ENCODE peak calls at places on chromosomes 5 and 9, in five cellular contexts. T is spleen, I is sigmoid colon, J is SK-N-SH, U is upper lobe of left lung. C is an unnamed sample.

GRCh38 chr5:113163328-113163727 is 186.7 kb downstream of the DCP2 start:
- DNase-seq in T (no peak), I (no peak), J (no peak), U (no peak), C (no peak)

GRCh38 chr9:85178486-85178885 is 509.0 kb downstream of the NTRK2 start:
- DNase-seq in T (no peak), I (no peak), J (no peak), U (no peak), C (no peak)

GRCh38 chr9:37971107-37971459 is 67.2 kb upstream of the SLC25A51 start:
- DNase-seq in T (peak), I (no peak), J (no peak), U (no peak), C (no peak)

GRCh38 chr5:12023614-12024241 is 119.5 kb upstream of the CTNND2 start:
- DNase-seq in T (no peak), I (no peak), J (peak), U (no peak), C (no peak)

GRCh38 chr9:128190516-128191405 is 611 bp downstream of the CIZ1 start:
- DNase-seq in T (no peak), I (no peak), J (no peak), U (peak), C (no peak)

GRCh38 chr9:118522093-118523028 is 818.2 kb downstream of the TLR4 start:
- DNase-seq in T (no peak), I (no peak), J (peak), U (peak), C (no peak)

GRCh38 chr9:95089916-95090791 is 227.4 kb downstream of the FANCC start:
- DNase-seq in T (peak), I (peak), J (peak), U (no peak), C (peak)

GRCh38 chr9:76020654-76021053 is 130.2 kb downstream of the PCSK5 start:
- DNase-seq in T (no peak), I (no peak), J (no peak), U (no peak), C (no peak)

GRCh38 chr9:101536938-101537337 is 3.3 kb downstream of the RNF20 start:
- DNase-seq in T (no peak), I (no peak), J (no peak), U (no peak), C (no peak)

GRCh38 chr5:132259061-132259851 is 1.8 kb downstream of the PDLIM4 start:
- DNase-seq in T (peak), I (peak), J (peak), U (peak), C (peak)
- H3K27ac ChIP-seq in T (peak), I (peak), J (peak), U (peak), C (peak)

DNA sequence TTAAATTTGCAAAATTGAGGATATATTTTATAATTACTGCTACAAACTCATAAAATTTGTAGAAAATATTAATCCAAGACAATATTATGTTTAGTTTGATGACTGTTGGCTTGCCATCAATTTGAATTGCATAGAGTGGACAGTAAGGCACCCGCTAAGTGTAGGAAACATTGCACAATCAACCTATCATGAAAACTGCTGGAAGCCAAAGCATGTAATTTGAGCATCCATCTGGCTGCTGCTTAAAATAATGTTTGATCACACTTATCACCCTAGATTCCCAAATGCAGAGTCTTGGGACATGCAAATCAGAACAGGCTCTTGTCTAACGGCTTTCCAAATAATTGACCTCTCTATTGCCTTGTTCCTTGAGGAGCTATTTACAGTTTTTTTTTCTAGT is 342.0 kb downstream of the PRR16 start:
- DNase-seq in T (no peak), I (no peak), J (no peak), U (no peak), C (no peak)
- TF ChIP-seq POLR2AphosphoS5 in T (no peak), I (no peak), J (no peak), U (no peak), C (no peak)

GRCh38 chr9:121881920-121882500 is 211.1 kb downstream of the TTLL11 start:
- DNase-seq in T (no peak), I (no peak), J (no peak), U (no peak), C (no peak)
- H3K27ac ChIP-seq in T (no peak), I (no peak), J (peak), U (no peak), C (no peak)

DNA sequence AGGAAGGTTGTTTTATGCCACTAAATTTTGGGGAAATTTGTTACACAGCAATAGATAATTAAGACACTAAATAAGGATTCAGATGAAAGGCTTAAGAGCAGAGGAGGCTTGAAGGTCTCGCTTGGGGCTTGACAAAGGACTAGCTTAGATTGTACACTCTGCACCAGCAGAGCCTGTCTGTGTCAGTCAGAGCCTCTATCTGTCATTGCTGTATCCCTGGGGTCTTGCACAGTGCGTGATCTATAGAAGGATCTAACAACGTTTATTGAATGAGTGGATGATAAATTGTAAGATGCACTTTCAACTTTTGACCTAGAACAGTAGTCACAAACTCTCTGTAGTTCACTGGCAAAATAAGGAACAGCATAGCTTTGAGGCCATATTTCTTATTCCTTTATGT is 173.4 kb downstream of the ENTREP1 start:
- DNase-seq in T (no peak), I (no peak), J (no peak), U (no peak), C (no peak)
- TF ChIP-seq POLR2AphosphoS5 in T (no peak), I (no peak), J (no peak), U (no peak), C (no peak)

GRCh38 chr9:19935422-19935821 is 146.6 kb upstream of the SLC24A2 start:
- DNase-seq in T (no peak), I (no peak), J (no peak), U (no peak), C (no peak)

GRCh38 chr9:19936598-19936997 is 147.8 kb upstream of the SLC24A2 start:
- DNase-seq in T (no peak), I (no peak), J (no peak), U (no peak), C (no peak)

GRCh38 chr9:19931066-19931465 is 142.2 kb upstream of the SLC24A2 start:
- DNase-seq in T (no peak), I (no peak), J (no peak), U (no peak), C (no peak)

GRCh38 chr9:19937121-19937520 is 148.3 kb upstream of the SLC24A2 start:
- DNase-seq in T (no peak), I (no peak), J (no peak), U (no peak), C (no peak)

DNA sequence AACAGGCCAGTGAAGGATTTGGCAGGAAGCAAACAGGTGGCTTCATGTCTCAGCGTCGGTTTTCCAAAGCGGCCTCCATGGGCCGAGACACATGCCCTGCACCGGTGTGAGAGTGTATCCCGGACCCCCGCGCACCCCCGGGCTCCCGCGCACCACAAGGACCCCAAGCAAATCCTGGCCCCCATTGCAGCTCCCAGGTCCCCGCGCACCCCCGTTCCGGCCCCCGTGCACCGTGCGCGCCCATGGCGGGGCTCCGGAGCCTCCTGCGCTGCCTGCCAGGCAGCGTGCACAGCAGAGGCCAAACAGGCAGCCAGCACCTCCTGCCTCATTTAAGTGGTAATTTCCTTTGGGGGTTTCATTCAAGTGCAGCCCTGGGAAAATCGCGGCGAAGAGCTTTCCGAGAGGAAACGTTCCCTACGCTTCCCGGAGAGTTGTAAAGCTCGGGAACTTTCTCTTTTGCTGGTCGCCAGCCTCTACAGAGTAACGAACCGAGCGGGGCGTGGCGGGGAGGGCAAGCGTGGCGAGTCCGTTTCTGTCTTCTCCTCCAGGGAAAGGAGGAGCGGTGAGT is 145.5 kb upstream of the SLC24A2 start:
- DNase-seq in T (no peak), I (no peak), J (no peak), U (no peak), C (peak)
- H3K27ac ChIP-seq in T (no peak), I (no peak), J (no peak), U (no peak), C (no peak)

DNA sequence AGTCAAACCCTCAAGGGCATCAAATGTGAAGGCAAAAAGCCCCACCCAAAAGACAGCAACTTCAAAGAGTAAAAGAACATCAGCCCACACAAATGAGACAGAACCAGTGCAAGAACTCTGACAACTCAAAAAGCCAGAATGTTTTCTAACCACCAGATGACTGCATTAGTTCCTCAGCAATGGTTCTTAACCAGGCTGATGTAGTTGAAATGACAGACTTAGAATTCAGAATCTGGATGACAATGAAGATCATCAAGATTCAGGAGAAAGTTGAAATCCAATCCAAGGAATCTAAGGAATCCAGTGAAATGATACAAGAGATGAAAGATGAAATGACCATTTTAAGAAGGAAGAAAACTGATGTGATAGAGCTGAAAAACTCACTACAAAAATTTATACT is 339.7 kb downstream of the KIF4B start:
- DNase-seq in T (no peak), I (no peak), J (no peak), U (no peak), C (no peak)
- TF ChIP-seq POLR2AphosphoS5 in T (no peak), I (no peak), J (no peak), U (no peak), C (no peak)

DNA sequence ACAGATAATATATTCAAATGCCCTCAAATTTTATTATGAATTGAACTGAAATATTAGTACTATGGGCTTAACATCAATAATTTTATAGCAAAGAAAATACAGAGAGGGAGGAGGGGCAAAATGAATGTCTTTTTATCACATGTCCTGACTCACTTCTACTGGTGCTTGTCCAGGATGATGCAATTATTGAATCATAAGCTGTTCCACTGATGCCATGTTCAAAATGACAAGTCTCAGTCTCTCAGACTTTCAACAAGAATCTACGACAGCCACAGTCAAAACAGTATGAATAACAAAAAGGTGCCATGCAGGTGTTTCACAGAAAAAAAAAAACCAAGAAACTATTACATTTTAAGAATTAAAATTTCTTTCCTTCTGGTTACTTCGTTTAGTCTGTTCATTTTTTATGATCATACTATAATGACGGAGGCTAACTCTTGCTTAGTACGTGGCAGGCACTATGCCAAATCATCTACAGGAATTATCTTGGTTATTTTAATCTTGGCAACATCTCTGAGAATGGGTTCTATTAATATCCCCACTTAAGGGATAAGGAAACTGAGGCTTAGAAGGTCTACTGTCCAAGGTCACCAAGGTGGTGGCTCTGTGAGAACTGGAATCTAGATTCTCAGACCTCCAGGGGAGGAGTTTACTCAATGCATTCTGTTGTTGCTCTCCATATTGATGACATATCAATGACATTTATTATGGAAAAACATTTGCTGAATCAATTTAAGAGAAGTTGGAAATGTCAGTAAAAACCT is 61.5 kb downstream of the NR3C1 start:
- DNase-seq in T (no peak), I (no peak), J (no peak), U (no peak), C (no peak)
- H3K27ac ChIP-seq in T (no peak), I (no peak), J (peak), U (peak), C (no peak)

DNA sequence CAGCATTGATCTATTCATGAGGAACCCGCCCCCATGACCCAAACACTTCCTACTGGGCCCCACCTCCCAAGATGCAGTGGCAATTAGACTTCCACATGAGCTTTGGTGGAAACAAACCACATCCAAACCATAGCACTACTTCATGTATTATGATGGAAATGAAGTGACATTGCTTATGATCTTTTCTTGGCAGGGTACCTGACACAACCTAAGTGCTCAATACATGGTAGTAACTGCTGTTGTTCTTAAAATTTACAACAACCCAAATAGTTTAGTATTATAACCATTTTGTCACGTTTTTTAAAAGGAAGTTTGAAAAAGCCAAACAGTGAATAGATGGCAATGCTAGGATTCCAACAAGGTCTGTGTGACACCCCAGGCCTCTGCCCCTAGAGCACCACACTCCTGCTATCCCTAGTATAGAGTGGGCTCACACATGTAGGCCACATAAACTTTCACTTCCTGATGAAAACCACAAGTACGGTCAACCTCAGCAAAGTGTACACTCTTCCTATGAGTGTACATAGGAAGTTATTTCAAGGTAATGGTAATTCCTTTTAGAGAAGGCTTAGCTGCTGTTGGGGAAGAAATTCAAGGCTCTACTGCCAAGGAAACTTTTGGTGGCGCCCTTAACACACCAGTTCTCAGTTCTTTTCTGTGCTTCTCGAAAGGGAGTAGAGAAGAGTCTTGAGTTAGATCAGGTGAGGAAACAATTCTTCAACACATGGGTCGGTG is 97.6 kb downstream of the ARSB start:
- DNase-seq in T (no peak), I (no peak), J (no peak), U (no peak), C (no peak)
- TF ChIP-seq POLR2AphosphoS5 in T (no peak), I (no peak), J (no peak), U (no peak), C (no peak)

DNA sequence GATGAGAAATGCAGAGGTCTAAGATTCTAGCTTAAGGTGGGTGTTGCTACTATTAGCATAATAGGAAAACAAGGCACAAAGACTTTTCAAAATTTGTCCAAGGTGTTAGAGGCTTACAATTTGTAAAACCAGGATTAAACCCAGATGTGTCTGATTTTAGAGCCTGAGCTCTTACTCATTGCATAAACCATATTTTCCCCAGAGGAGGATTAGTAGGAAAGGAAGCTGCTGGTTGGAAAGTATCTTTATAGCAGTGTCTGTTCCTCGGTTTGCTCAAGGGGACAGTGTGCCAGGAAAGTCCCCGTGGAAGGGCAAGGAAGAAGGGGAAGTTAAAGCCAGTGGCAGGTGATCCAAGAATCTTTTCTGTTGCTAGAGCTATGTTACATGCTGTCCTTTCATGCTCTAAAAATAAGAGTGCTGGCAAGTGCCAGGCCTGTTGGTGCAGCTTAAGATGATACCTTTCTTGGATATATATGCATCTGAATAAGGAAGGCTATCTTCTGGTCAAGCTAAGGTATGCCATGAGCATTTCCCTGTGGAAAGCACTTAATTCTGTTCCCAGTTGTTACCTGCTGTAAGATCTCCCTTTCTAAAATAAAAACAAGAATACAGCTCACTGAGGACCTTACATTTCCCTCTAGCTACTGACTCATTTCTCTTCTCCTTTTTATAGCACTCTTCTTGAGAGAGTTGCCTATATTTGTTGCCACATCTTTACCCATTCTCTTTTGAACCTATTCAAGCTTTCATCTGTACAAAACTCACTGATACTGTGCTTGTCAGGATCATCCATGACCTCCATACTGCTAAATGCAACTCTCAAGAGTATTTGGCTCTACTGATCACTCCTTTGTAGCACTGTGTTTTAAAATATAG is 8.0 kb downstream of the PDCD1LG2 start:
- DNase-seq in T (no peak), I (no peak), J (no peak), U (no peak), C (no peak)
- H3K27ac ChIP-seq in T (no peak), I (no peak), J (peak), U (no peak), C (no peak)

GRCh38 chr5:84119252-84119651 is 265.4 kb downstream of the EDIL3 start:
- DNase-seq in T (no peak), I (no peak), J (peak), U (no peak), C (no peak)
- TF ChIP-seq POLR2AphosphoS5 in T (no peak), I (no peak), J (no peak), U (no peak), C (no peak)